ENCODE peak calls at places on chromosomes 4 and X, in four cellular contexts. Y, J, E and O are unnamed samples.

GRCh38 chr4:109972786-109973528 is 60.3 kb downstream of the EGF start:
- DNase-seq in Y (no peak), E (no peak), J (no peak), O (no peak)

GRCh38 chr4:178244785-178245184 is 802.5 kb upstream of the AGA start:
- DNase-seq in J (no peak), E (no peak), Y (no peak), O (no peak)

GRCh38 chr4:112075129-112075753 is 70.0 kb upstream of the FAM241A start:
- DNase-seq in Y (no peak), J (peak; percentile 66), E (peak; percentile 40), O (peak; percentile 17)

GRCh38 chr4:159401791-159402380 is 299.0 kb downstream of the RAPGEF2 start:
- DNase-seq in E (no peak), J (no peak), Y (no peak), O (no peak)

GRCh38 chr4:43423276-43423675 is 530.8 kb downstream of the GRXCR1 start:
- DNase-seq in Y (no peak), J (no peak), E (no peak), O (no peak)

GRCh38 chrX:63275127-63275526 is 76.0 kb downstream of the SPIN4 start:
- DNase-seq in J (peak; percentile 44), Y (peak; percentile 45), E (peak; percentile 30), O (no peak)

GRCh38 chr4:173025131-173025530 is 143.5 kb upstream of the GALNT7 start:
- DNase-seq in J (peak; percentile 59), E (peak; percentile 77), Y (peak; percentile 13), O (peak; percentile 36)

GRCh38 chrX:74179071-74179470 is 124.9 kb upstream of the ZCCHC13 start:
- DNase-seq in Y (no peak), J (no peak), E (no peak), O (no peak)

GRCh38 chr4:10403633-10404445 is 53.4 kb downstream of the ZNF518B start:
- DNase-seq in J (no peak), E (peak; percentile 25), Y (peak; percentile 4), O (peak; percentile 15)

GRCh38 chrX:68684291-68684918 is 36.9 kb downstream of the STARD8 start:
- DNase-seq in E (peak; percentile 43), J (no peak), Y (no peak), O (no peak)

GRCh38 chr4:35970366-35970960 is 273.9 kb downstream of the ARAP2 start:
- DNase-seq in Y (no peak), E (no peak), J (no peak), O (no peak)

GRCh38 chrX:56505866-56506265 is 57.6 kb upstream of the UBQLN2 start:
- DNase-seq in E (no peak), J (no peak), Y (no peak), O (no peak)

GRCh38 chr4:38868055-38868965 is 704 bp downstream of the FAM114A1 start:
- DNase-seq in E (no peak), Y (no peak), J (no peak), O (no peak)

GRCh38 chr4:76384052-76384451 is 36.9 kb downstream of the CCDC158 start:
- DNase-seq in E (peak; percentile 29), J (no peak), Y (no peak), O (no peak)

GRCh38 chr4:55947912-55948725 is 626 bp upstream of the CEP135 start:
- DNase-seq in E (peak; percentile 26), J (no peak), Y (no peak), O (no peak)

GRCh38 chr4:150033937-150034336 is 44.3 kb upstream of the DCLK2 start:
- DNase-seq in E (no peak), J (no peak), Y (no peak), O (no peak)

GRCh38 chrX:85107407-85107806 is 103.7 kb downstream of the APOOL start:
- DNase-seq in J (no peak), Y (no peak), E (no peak), O (no peak)

GRCh38 chrX:16466640-16467432 is 183.1 kb upstream of the S100G start:
- DNase-seq in J (no peak), E (no peak), Y (no peak), O (no peak)

GRCh38 chrX:76202471-76202870 is 29.6 kb downstream of the PBDC1 start:
- DNase-seq in Y (no peak), E (no peak), J (no peak), O (no peak)

GRCh38 chr4:80454561-80454960 is 119.0 kb downstream of the CFAP299 start:
- DNase-seq in J (no peak), Y (no peak), E (no peak), O (no peak)

GRCh38 chr4:93605163-93605562 is 223.4 kb upstream of the ATOH1 start:
- DNase-seq in J (no peak), Y (no peak), E (no peak), O (no peak)

GRCh38 chr4:119587796-119588195 is 40.8 kb downstream of the PDE5A start:
- DNase-seq in J (no peak), Y (no peak), E (no peak), O (no peak)

GRCh38 chr4:73281396-73281795 is 22.8 kb upstream of the ANKRD17 start:
- DNase-seq in Y (no peak), E (no peak), J (no peak), O (no peak)

GRCh38 chrX:21126661-21127060 is 247.6 kb upstream of the CNKSR2 start:
- DNase-seq in E (no peak), Y (no peak), J (no peak), O (no peak)

GRCh38 chr4:3384771-3385701 is 56.7 kb upstream of the HGFAC start:
- DNase-seq in E (peak; percentile 56), J (no peak), Y (no peak), O (no peak)

GRCh38 chrX:389021-389441 is 2.3 kb upstream of the PPP2R3B start:
- DNase-seq in Y (no peak), J (no peak), E (no peak), O (no peak)

GRCh38 chrX:84046403-84046984 is 141.5 kb downstream of the RPS6KA6 start:
- DNase-seq in J (peak; percentile 33), E (peak; percentile 18), Y (no peak), O (no peak)

GRCh38 chrX:121308276-121308805 is 260.9 kb downstream of the GLUD2 start:
- DNase-seq in J (peak; percentile 57), Y (peak; percentile 2), E (peak; percentile 13), O (peak; percentile 2)

GRCh38 chr4:83096397-83096796 is 18.1 kb downstream of the PLAC8 start:
- DNase-seq in Y (no peak), J (no peak), E (no peak), O (no peak)

GRCh38 chrX:115266300-115266699 is 23.2 kb upstream of the LUZP4 start:
- DNase-seq in E (no peak), Y (no peak), J (no peak), O (no peak)

GRCh38 chr4:43855283-43855682 is 593.3 kb downstream of the KCTD8 start:
- DNase-seq in Y (no peak), E (no peak), J (no peak), O (no peak)

GRCh38 chr4:75786526-75786925 is 62.1 kb downstream of the USO1 start:
- DNase-seq in Y (no peak), E (no peak), J (no peak), O (no peak)

GRCh38 chr4:94112644-94113043 is 95.0 kb upstream of the SMARCAD1 start:
- DNase-seq in Y (no peak), J (no peak), E (no peak), O (no peak)

GRCh38 chrX:19886888-19887531 is 390 bp downstream of the SH3KBP1 start:
- DNase-seq in J (peak; percentile 34), Y (no peak), E (no peak), O (peak; percentile 9)

GRCh38 chr4:67542076-67542475 is 3.2 kb downstream of the CENPC start:
- DNase-seq in Y (no peak), E (no peak), J (no peak), O (no peak)